ENCODE peak calls at places on chromosomes 2 and 18, in six cellular contexts. P, S, J, K, Q and H are unnamed samples.

GRCh38 chr2:197969391-197969893 is 165.0 kb downstream of the PLCL1 start:
- DNase-seq in P (no peak), S (no peak), J (no peak), K (no peak), Q (peak), H (no peak)

GRCh38 chr2:140882671-140883620 is 1247.9 kb downstream of the LRP1B start:
- DNase-seq in P (no peak), S (no peak), J (no peak), K (no peak), Q (peak), H (no peak)

GRCh38 chr2:185201063-185201462 is 537.5 kb upstream of the FSIP2 start:
- DNase-seq in P (no peak), S (no peak), J (no peak), K (no peak), Q (no peak), H (no peak)

GRCh38 chr2:199144036-199144435 is 313.7 kb downstream of the SATB2 start:
- DNase-seq in P (no peak), S (no peak), J (no peak), K (no peak), Q (no peak), H (no peak)

GRCh38 chr18:8705280-8705940 is at the start of gene MTCL1:
- DNase-seq in P (peak), S (peak), J (peak), K (peak), Q (no peak), H (peak)

GRCh38 chr18:32770181-32770650 is 2.6 kb downstream of the KLHL14 start:
- DNase-seq in P (peak), S (peak), J (peak), K (no peak), Q (no peak), H (no peak)

GRCh38 chr2:10414000-10414451 is 34.1 kb downstream of the ODC1 start:
- DNase-seq in P (no peak), S (no peak), J (peak), K (no peak), Q (peak), H (peak)

GRCh38 chr2:219466816-219467735 is 31.6 kb upstream of the GMPPA start:
- DNase-seq in P (no peak), S (no peak), J (no peak), K (no peak), Q (no peak), H (no peak)

GRCh38 chr2:529425-529824 is 147.8 kb downstream of the TMEM18 start:
- DNase-seq in P (no peak), S (no peak), J (no peak), K (peak), Q (peak), H (no peak)

GRCh38 chr2:226618875-226619605 is 180.6 kb downstream of the IRS1 start:
- DNase-seq in P (no peak), S (no peak), J (no peak), K (peak), Q (peak), H (no peak)

GRCh38 chr18:903703-904102 is 968 bp upstream of the ADCYAP1 start:
- DNase-seq in P (no peak), S (no peak), J (no peak), K (peak), Q (peak), H (no peak)

GRCh38 chr2:11123856-11124759 is 31.2 kb upstream of the SLC66A3 start:
- DNase-seq in P (peak), S (no peak), J (peak), K (peak), Q (peak), H (peak)

GRCh38 chr18:49045585-49045984 is 94.8 kb upstream of the SMAD7 start:
- DNase-seq in P (no peak), S (no peak), J (no peak), K (no peak), Q (no peak), H (no peak)

GRCh38 chr2:10977636-10978035 is 65.9 kb downstream of the KCNF1 start:
- DNase-seq in P (no peak), S (no peak), J (no peak), K (no peak), Q (no peak), H (no peak)

GRCh38 chr2:190607657-190608357 is 41.1 kb upstream of the NAB1 start:
- DNase-seq in P (no peak), S (no peak), J (no peak), K (peak), Q (peak), H (no peak)

GRCh38 chr2:64262068-64262467 is 117.8 kb upstream of the PELI1 start:
- DNase-seq in P (no peak), S (no peak), J (peak), K (peak), Q (no peak), H (no peak)

GRCh38 chr2:157052685-157053224 is 204.8 kb upstream of the GALNT5 start:
- DNase-seq in P (no peak), S (no peak), J (no peak), K (peak), Q (peak), H (peak)

GRCh38 chr2:160221391-160222276 is 21.6 kb upstream of the ITGB6 start:
- DNase-seq in P (no peak), S (peak), J (peak), K (peak), Q (peak), H (peak)

GRCh38 chr18:58937204-58937603 is 72.5 kb downstream of the ZNF532 start:
- DNase-seq in P (no peak), S (no peak), J (no peak), K (no peak), Q (peak), H (no peak)

GRCh38 chr2:241844066-241844728 is 14.5 kb downstream of the PDCD1 start:
- DNase-seq in P (peak), S (peak), J (peak), K (peak), Q (peak), H (no peak)

GRCh38 chr2:148065936-148066335 is 45.0 kb downstream of the MBD5 start:
- DNase-seq in P (no peak), S (no peak), J (no peak), K (no peak), Q (no peak), H (no peak)

GRCh38 chr2:131036269-131036668 is 57.0 kb downstream of the FAM168B start:
- DNase-seq in P (no peak), S (peak), J (no peak), K (no peak), Q (no peak), H (no peak)

GRCh38 chr2:176753752-176754474 is 458.7 kb upstream of the HNRNPA3 start:
- DNase-seq in P (no peak), S (no peak), J (no peak), K (no peak), Q (no peak), H (no peak)

GRCh38 chr2:186256540-186256939 is 229.5 kb upstream of the ZC3H15 start:
- DNase-seq in P (no peak), S (no peak), J (no peak), K (peak), Q (peak), H (peak)

GRCh38 chr2:97742381-97742847 is 29.0 kb downstream of the ZAP70 start:
- DNase-seq in P (no peak), S (no peak), J (peak), K (no peak), Q (no peak), H (peak)

GRCh38 chr18:76592981-76593381 is 97.9 kb upstream of the ZNF516 start:
- DNase-seq in P (no peak), S (no peak), J (no peak), K (no peak), Q (peak), H (no peak)

GRCh38 chr2:229261076-229261475 is 10.0 kb downstream of the PID1 start:
- DNase-seq in P (no peak), S (no peak), J (no peak), K (no peak), Q (no peak), H (no peak)

GRCh38 chr18:13538630-13539029 is 187.7 kb downstream of the FAM210A start:
- DNase-seq in P (no peak), S (no peak), J (no peak), K (no peak), Q (no peak), H (no peak)

GRCh38 chr18:9796933-9797549 is 88.7 kb upstream of the TXNDC2 start:
- DNase-seq in P (no peak), S (no peak), J (no peak), K (no peak), Q (no peak), H (no peak)

GRCh38 chr2:98346259-98347236 is at the start of gene CNGA3:
- DNase-seq in P (no peak), S (no peak), J (no peak), K (no peak), Q (peak), H (no peak)

GRCh38 chr2:190123956-190124355 is 61.4 kb upstream of the MSTN start:
- DNase-seq in P (no peak), S (no peak), J (no peak), K (no peak), Q (peak), H (no peak)

GRCh38 chr2:50547521-50547920 is 484.4 kb downstream of the NRXN1 start:
- DNase-seq in P (no peak), S (no peak), J (no peak), K (no peak), Q (peak), H (no peak)

GRCh38 chr2:43399515-43400245 is 173.3 kb upstream of the ZFP36L2 start:
- DNase-seq in P (no peak), S (peak), J (no peak), K (no peak), Q (peak), H (no peak)

GRCh38 chr18:78754311-78755043 is 225.1 kb upstream of the SALL3 start:
- DNase-seq in P (no peak), S (peak), J (no peak), K (no peak), Q (no peak), H (no peak)

GRCh38 chr2:150023044-150023443 is 435.5 kb upstream of the MMADHC start:
- DNase-seq in P (no peak), S (no peak), J (no peak), K (no peak), Q (no peak), H (no peak)

GRCh38 chr2:135600915-135601314 is 69.6 kb downstream of the R3HDM1 start:
- DNase-seq in P (no peak), S (no peak), J (no peak), K (peak), Q (peak), H (no peak)

GRCh38 chr18:7725897-7726296 is 158.8 kb downstream of the PTPRM start:
- DNase-seq in P (no peak), S (no peak), J (no peak), K (no peak), Q (no peak), H (no peak)

DNA sequence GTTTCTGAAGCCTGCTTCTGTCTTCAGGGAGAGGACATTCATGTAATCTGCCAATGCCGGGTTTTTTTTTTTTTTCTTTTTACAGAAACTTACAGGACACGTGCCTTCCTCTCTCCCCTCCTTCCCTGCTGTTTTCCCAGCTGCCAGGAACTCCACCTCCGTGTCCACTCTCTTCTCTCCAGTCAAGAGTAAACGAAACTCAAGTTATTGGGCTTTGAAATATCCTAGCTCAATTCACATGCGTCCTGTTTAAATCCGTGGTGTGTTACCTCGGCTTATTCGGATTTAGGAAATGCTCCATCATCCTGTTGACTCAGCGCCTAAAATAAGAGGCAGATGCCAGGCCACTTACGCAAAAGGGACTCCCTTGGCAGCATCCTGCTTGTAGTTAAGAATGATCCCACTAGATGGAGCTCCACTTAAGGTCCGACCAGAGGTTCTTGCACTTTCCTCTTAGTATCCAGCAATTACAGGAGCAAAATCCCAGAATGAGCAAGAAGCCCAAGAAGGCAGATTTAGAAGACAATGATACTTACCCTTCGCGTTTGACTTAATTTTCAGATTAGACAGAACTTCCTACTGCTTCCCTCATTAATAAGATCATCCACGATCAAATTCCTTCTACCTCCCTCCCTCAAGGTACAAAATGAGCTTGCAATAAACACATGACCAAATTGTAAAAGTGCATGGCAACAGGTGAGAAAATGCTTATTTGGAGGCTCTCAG is 97.2 kb upstream of the ZCCHC2 start:
- DNase-seq in P (no peak), S (peak), J (no peak), K (peak), Q (peak), H (no peak)
- TF ChIP-seq POLR2A in P (no peak), S (no peak), J (no peak), K (no peak), Q (no peak), H (no peak)

GRCh38 chr2:8582191-8582849 is 99.5 kb upstream of the ID2 start:
- DNase-seq in P (no peak), S (no peak), J (no peak), K (no peak), Q (no peak), H (no peak)

GRCh38 chr2:8581601-8582041 is 100.2 kb upstream of the ID2 start:
- DNase-seq in P (no peak), S (no peak), J (no peak), K (no peak), Q (no peak), H (no peak)

GRCh38 chr2:8584174-8585066 is 97.4 kb upstream of the ID2 start:
- DNase-seq in P (no peak), S (no peak), J (no peak), K (no peak), Q (no peak), H (no peak)

GRCh38 chr2:8582850-8583399 is 98.9 kb upstream of the ID2 start:
- DNase-seq in P (no peak), S (no peak), J (no peak), K (no peak), Q (no peak), H (no peak)

DNA sequence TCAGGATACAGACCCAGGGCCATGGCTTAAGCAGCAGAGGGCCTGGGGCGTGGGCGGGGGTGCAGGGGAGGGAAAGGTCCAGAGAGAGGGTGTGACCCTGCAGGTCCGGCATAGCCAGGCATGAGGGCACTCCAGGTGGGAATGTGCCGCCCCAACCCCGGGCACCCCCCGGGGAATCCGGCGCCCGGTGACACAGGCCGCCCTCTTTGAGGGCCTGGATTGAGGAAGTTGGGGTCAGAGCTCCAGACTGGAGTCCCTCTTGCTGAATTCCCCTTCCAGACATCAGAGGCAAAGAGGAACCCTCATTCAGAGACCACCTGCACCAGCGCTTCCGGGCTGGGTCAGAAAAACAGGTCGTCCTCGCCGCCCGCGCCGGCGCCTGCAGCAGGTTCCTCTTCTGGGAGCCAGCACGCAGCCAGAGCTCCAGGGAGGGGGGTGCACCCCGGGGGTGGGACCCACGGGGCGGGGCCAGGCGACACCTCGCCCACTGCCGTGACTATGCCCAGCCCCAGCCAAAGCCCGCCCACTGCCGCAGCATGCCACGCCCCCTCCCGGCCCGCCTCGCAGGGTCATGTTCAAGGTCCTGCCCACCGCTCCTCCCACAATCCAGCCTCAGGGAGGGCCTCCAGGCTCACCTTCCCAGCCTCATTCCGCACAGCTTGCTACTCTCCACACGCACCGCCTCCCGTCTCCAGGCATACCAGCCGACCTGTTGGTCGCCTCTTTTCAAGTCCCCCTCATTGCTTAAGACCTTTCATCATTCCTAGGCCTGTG is 98.3 kb upstream of the ID2 start:
- DNase-seq in P (peak), S (peak), J (peak), K (peak), Q (peak), H (no peak)
- TF ChIP-seq POLR2A in P (no peak), S (no peak), J (peak), K (no peak), Q (no peak), H (no peak)

DNA sequence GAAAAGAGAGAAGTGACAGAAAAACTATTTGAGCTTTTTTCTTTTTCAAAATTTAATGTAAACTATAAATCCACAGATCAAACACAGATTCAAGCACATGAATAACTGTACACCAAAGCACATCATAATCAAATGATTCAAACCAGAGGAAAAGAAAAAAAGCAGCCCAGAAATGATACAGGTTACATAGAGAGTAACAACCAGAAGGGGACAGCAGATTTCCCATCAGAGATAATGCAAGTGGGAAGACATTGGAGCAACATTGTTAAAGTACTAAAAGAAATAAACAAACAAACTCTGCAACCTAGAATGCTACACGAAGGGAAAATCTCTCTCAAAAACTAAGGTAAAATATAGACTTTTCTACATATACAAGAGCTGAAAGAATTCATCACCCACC is 34.5 kb downstream of the CMPK2 start:
- DNase-seq in P (no peak), S (no peak), J (no peak), K (no peak), Q (no peak), H (no peak)
- TF ChIP-seq POLR2A in P (no peak), S (no peak), J (no peak), K (no peak), Q (no peak), H (no peak)

GRCh38 chr2:19902272-19902730 is 518 bp upstream of the TTC32 start:
- DNase-seq in P (no peak), S (no peak), J (no peak), K (peak), Q (no peak), H (no peak)
- TF ChIP-seq POLR2A in P (no peak), S (no peak), J (no peak), K (no peak), Q (no peak), H (no peak)

GRCh38 chr2:113200236-113200635 is 26.5 kb downstream of the PSD4 start:
- DNase-seq in P (no peak), S (no peak), J (peak), K (peak), Q (no peak), H (no peak)

GRCh38 chr2:113198048-113198789 is 24.4 kb downstream of the PSD4 start:
- DNase-seq in P (no peak), S (no peak), J (no peak), K (no peak), Q (no peak), H (no peak)

GRCh38 chr2:113197347-113198047 is 23.7 kb downstream of the PSD4 start:
- DNase-seq in P (no peak), S (no peak), J (peak), K (no peak), Q (no peak), H (no peak)

GRCh38 chr2:113200736-113201490 is 27.1 kb downstream of the PSD4 start:
- DNase-seq in P (no peak), S (no peak), J (peak), K (peak), Q (no peak), H (no peak)

GRCh38 chr2:113198790-113199612 is 25.2 kb downstream of the PSD4 start:
- DNase-seq in P (peak), S (peak), J (peak), K (peak), Q (peak), H (peak)
- TF ChIP-seq POLR2A in P (no peak), S (no peak), J (peak), K (peak), Q (no peak), H (no peak)

GRCh38 chr2:70431948-70432347 is 121.7 kb downstream of the TGFA start:
- DNase-seq in P (no peak), S (no peak), J (no peak), K (no peak), Q (no peak), H (no peak)

GRCh38 chr2:70425682-70426301 is 123.9 kb upstream of the FAM136A start:
- DNase-seq in P (no peak), S (no peak), J (no peak), K (no peak), Q (no peak), H (no peak)

GRCh38 chr2:70420740-70421139 is 118.9 kb upstream of the FAM136A start:
- DNase-seq in P (no peak), S (no peak), J (no peak), K (no peak), Q (no peak), H (no peak)

GRCh38 chr2:70426341-70426740 is 124.5 kb upstream of the FAM136A start:
- DNase-seq in P (no peak), S (no peak), J (no peak), K (no peak), Q (no peak), H (no peak)
- TF ChIP-seq POLR2A in P (no peak), S (no peak), J (no peak), K (no peak), Q (no peak), H (no peak)

DNA sequence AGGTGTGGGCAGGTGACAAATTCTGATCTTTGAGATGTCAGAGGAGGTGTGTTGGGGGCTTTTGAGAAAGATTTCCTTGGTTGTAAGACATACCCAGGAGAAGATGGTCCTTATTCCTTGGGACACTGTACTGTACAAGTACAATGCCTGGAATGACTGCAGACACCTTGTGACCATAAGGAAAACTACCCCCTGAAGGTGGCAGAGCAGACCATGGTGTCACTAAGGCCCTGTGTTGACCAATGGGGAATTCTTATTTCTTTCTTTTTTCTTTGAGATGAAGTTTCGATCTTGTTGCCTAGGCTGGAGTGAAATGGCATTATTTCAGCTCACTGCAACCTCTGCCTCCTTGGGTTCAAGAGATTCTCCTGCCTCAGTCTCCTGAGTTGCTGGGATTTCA is 4.4 kb upstream of the ANKRD29 start:
- DNase-seq in P (no peak), S (no peak), J (no peak), K (no peak), Q (no peak), H (no peak)
- TF ChIP-seq POLR2A in P (no peak), S (no peak), J (no peak), K (no peak), Q (no peak), H (no peak)